ENCODE peak calls at places on chromosomes 2 and 18, in four cellular contexts. S is HepG2, O is H1, B is GM12878. D is an unnamed sample.

GRCh38 chr2:163467206-163467605 is 268.6 kb downstream of the FIGN start:
- DNase-seq in S (no peak), O (no peak), B (no peak), D (no peak)

GRCh38 chr18:66410692-66411091 is 193.2 kb downstream of the CDH19 start:
- DNase-seq in S (no peak), O (no peak), B (no peak), D (no peak)

GRCh38 chr2:216344958-216345315 is 27.3 kb downstream of the MARCHF4 start:
- DNase-seq in S (no peak), O (no peak), B (no peak), D (peak; percentile 40)

GRCh38 chr2:144504191-144504590 is 15.7 kb downstream of the ZEB2 start:
- DNase-seq in S (no peak), O (no peak), B (no peak), D (no peak)

GRCh38 chr18:2979027-2979570 is 33.8 kb downstream of the LPIN2 start:
- DNase-seq in S (no peak), O (no peak), B (no peak), D (no peak)

GRCh38 chr2:101803128-101803527 is 105.6 kb downstream of the MAP4K4 start:
- DNase-seq in S (peak; percentile 79), O (no peak), B (no peak), D (no peak)

GRCh38 chr2:98571796-98572195 is 36.5 kb downstream of the COA5 start:
- DNase-seq in S (no peak), O (no peak), B (no peak), D (no peak)

GRCh38 chr2:233079473-233079877 is 19.3 kb downstream of the INPP5D start:
- DNase-seq in S (no peak), O (no peak), B (peak; percentile 90), D (no peak)

GRCh38 chr2:177767768-177768167 is 304.8 kb downstream of the PDE11A start:
- DNase-seq in S (no peak), O (no peak), B (no peak), D (no peak)

GRCh38 chr2:25042321-25043240 is 705 bp downstream of the EFR3B start:
- DNase-seq in S (no peak), O (peak; percentile 76), B (no peak), D (peak; percentile 20)

GRCh38 chr2:104768694-104769093 is 85.2 kb upstream of the POU3F3 start:
- DNase-seq in S (no peak), O (no peak), B (no peak), D (no peak)

GRCh38 chr2:71207601-71208000 is 19.3 kb downstream of the PAIP2B start:
- DNase-seq in S (no peak), O (no peak), B (no peak), D (no peak)

GRCh38 chr2:20291106-20291564 is 59.5 kb downstream of the PUM2 start:
- DNase-seq in S (peak; percentile 89), O (peak; percentile 52), B (no peak), D (peak; percentile 84)

GRCh38 chr2:141911485-141912066 is 219.2 kb downstream of the LRP1B start:
- DNase-seq in S (peak; percentile 50), O (peak; percentile 57), B (no peak), D (peak; percentile 40)

GRCh38 chr2:75627902-75628504 is 18.6 kb upstream of the MRPL19 start:
- DNase-seq in S (peak; percentile 75), O (peak; percentile 85), B (no peak), D (peak; percentile 77)

GRCh38 chr2:215900865-215901264 is 112.5 kb downstream of the MREG start:
- DNase-seq in S (no peak), O (no peak), B (no peak), D (no peak)

GRCh38 chr18:41075212-41075611 is 879.8 kb upstream of the PIK3C3 start:
- DNase-seq in S (no peak), O (no peak), B (no peak), D (no peak)

GRCh38 chr2:210617732-210618330 is 61.4 kb downstream of the CPS1 start:
- DNase-seq in S (peak; percentile 64), O (no peak), B (no peak), D (peak; percentile 23)

GRCh38 chr2:133506962-133507361 is 61.3 kb downstream of the NCKAP5 start:
- DNase-seq in S (no peak), O (no peak), B (no peak), D (no peak)

GRCh38 chr2:232075859-232076258 is 114.3 kb downstream of the DIS3L2 start:
- DNase-seq in S (no peak), O (no peak), B (no peak), D (no peak)

GRCh38 chr18:9712130-9712577 is 4.1 kb downstream of the RAB31 start:
- DNase-seq in S (no peak), O (no peak), B (no peak), D (no peak)

GRCh38 chr2:23286765-23287155 is 98.2 kb upstream of the KLHL29 start:
- DNase-seq in S (no peak), O (no peak), B (no peak), D (no peak)

GRCh38 chr18:48676346-48676745 is 137.5 kb downstream of the CTIF start:
- DNase-seq in S (no peak), O (no peak), B (no peak), D (no peak)

GRCh38 chr2:159177957-159178356 is 108.5 kb downstream of the WDSUB1 start:
- DNase-seq in S (no peak), O (no peak), B (no peak), D (no peak)

GRCh38 chr2:106536490-106536889 is 49.3 kb downstream of the CD8B2 start:
- DNase-seq in S (no peak), O (no peak), B (no peak), D (no peak)

GRCh38 chr18:58144671-58145285 is 100.8 kb downstream of the NEDD4L start:
- DNase-seq in S (no peak), O (no peak), B (no peak), D (no peak)

GRCh38 chr2:200649724-200650123 is 63.9 kb downstream of the AOX1 start:
- DNase-seq in S (no peak), O (no peak), B (no peak), D (no peak)

GRCh38 chr18:5285326-5285725 is 10.2 kb downstream of the ZBTB14 start:
- DNase-seq in S (no peak), O (no peak), B (no peak), D (no peak)

GRCh38 chr18:46343940-46344372 is 239.8 kb downstream of the HAUS1 start:
- DNase-seq in S (no peak), O (peak; percentile 61), B (peak; percentile 40), D (no peak)

GRCh38 chr2:88003074-88003755 is 13.1 kb downstream of the RNU2-63P start:
- DNase-seq in S (no peak), O (peak; percentile 68), B (no peak), D (no peak)

GRCh38 chr2:47272031-47272864 is 117.1 kb upstream of the STPG4 start:
- DNase-seq in S (no peak), O (peak; percentile 96), B (no peak), D (no peak)

GRCh38 chr2:1755436-1756191 is 11.3 kb upstream of the PXDN start:
- DNase-seq in S (no peak), O (no peak), B (no peak), D (no peak)

GRCh38 chr2:166803314-166803986 is 84.8 kb upstream of the XIRP2 start:
- DNase-seq in S (peak; percentile 5), O (no peak), B (no peak), D (no peak)

GRCh38 chr2:155205201-155205600 is 506.7 kb downstream of the KCNJ3 start:
- DNase-seq in S (no peak), O (no peak), B (no peak), D (no peak)

GRCh38 chr18:13222371-13223281 is 4.1 kb downstream of the LDLRAD4 start:
- DNase-seq in S (peak; percentile 42), O (no peak), B (no peak), D (no peak)

GRCh38 chr2:144256996-144257707 is 262.8 kb downstream of the ZEB2 start:
- DNase-seq in S (no peak), O (no peak), B (no peak), D (no peak)

GRCh38 chr2:188986839-188987238 is 12.7 kb downstream of the COL3A1 start:
- DNase-seq in S (no peak), O (no peak), B (no peak), D (no peak)

GRCh38 chr2:188984126-188984525 is 10.0 kb downstream of the COL3A1 start:
- DNase-seq in S (no peak), O (no peak), B (no peak), D (no peak)

GRCh38 chr2:188984680-188985079 is 10.5 kb downstream of the COL3A1 start:
- DNase-seq in S (no peak), O (no peak), B (no peak), D (no peak)

GRCh38 chr2:188979730-188980123 is 5.6 kb downstream of the COL3A1 start:
- DNase-seq in S (no peak), O (no peak), B (no peak), D (no peak)

GRCh38 chr2:188983427-188984101 is 9.4 kb downstream of the COL3A1 start:
- DNase-seq in S (peak; percentile 41), O (no peak), B (no peak), D (no peak)
- H3K4me1 ChIP-seq in S (no peaks in the 10 kb centered on the region), O (no peaks in the 10 kb centered on the region), B (no peaks in the 10 kb centered on the region), D (no peaks in the 10 kb centered on the region)

GRCh38 chr2:207513577-207514257 is 16.0 kb upstream of the CREB1 start:
- DNase-seq in S (no peak), O (no peak), B (no peak), D (no peak)
- H3K4me3 ChIP-seq in S (no peak overlapping the region), O (no peak overlapping the region), B (no peak overlapping the region), D (no peak overlapping the region)

GRCh38 chr2:39481611-39482010 is 44.5 kb upstream of the MAP4K3 start:
- DNase-seq in S (no peak), O (no peak), B (no peak), D (no peak)
- TF ChIP-seq SUZ12 in S (no peak), O (no peak), B (no peak), D (no peak)

GRCh38 chr2:171391532-171391931 is 42.3 kb downstream of the METTL8 start:
- DNase-seq in S (no peak), O (no peak), B (no peak), D (no peak)

GRCh38 chr2:171390941-171391516 is 42.8 kb downstream of the METTL8 start:
- DNase-seq in S (no peak), O (no peak), B (no peak), D (no peak)

GRCh38 chr2:171389780-171390179 is 44.0 kb downstream of the METTL8 start:
- DNase-seq in S (no peak), O (no peak), B (no peak), D (no peak)

GRCh38 chr2:171387052-171387451 is 46.7 kb downstream of the METTL8 start:
- DNase-seq in S (no peak), O (no peak), B (no peak), D (no peak)

GRCh38 chr2:171389325-171389724 is 44.5 kb downstream of the METTL8 start:
- DNase-seq in S (no peak), O (no peak), B (no peak), D (no peak)
- H3K4me1 ChIP-seq in S (peaks cover 6% of the 10 kb centered on the region), O (peaks cover 16% of the 10 kb centered on the region), B (peaks cover 48% of the 10 kb centered on the region), D (peaks cover 3% of the 10 kb centered on the region)

GRCh38 chr2:118845843-118846666 is 1.4 kb downstream of the EN1 start:
- DNase-seq in S (no peak), O (peak; percentile 68), B (no peak), D (no peak)
- H3K4me3 ChIP-seq in S (no peak overlapping the region), O (no peak overlapping the region), B (no peak overlapping the region), D (peak overlapping the region; percentile 34)

GRCh38 chr2:26911911-26912861 is 58.3 kb upstream of the MAPRE3 start:
- DNase-seq in S (no peak), O (peak; percentile 62), B (no peak), D (peak; percentile 64)
- TF ChIP-seq SUZ12 in S (no peak), O (no peak), B (no peak), D (no peak)

GRCh38 chr18:55248497-55248896 is 289.2 kb upstream of the CCDC68 start:
- DNase-seq in S (no peak), O (no peak), B (no peak), D (no peak)
- H3K4me1 ChIP-seq in S (no peaks in the 10 kb centered on the region), O (peaks cover 3% of the 10 kb centered on the region), B (peaks cover 51% of the 10 kb centered on the region), D (no peaks in the 10 kb centered on the region)